ENCODE peak calls at places on chromosomes 16 and 17, in eight cellular contexts. R is body of pancreas, Q is testis, L is mucosa of descending colon, T is psoas muscle, P is uterus, A is heart left ventricle, E is left lung. Y is an unnamed sample. For H3K9me3 and H3K4me1, the result is how much of the 10 kb centered on the place peaks cover.

GRCh38 chr17:57640079-57640478 is 105.0 kb downstream of the CCDC182 start:
- DNase-seq in E (no peak), R (no peak), T (no peak), Q (no peak), A (no peak), L (no peak), P (no peak), Y (no peak)

GRCh38 chr17:37111329-37111728 is 162.6 kb downstream of the AATF start:
- DNase-seq in T (no peak), A (no peak), P (no peak), E (no peak), L (no peak), Q (no peak), R (no peak), Y (no peak)

GRCh38 chr16:10250137-10250850 is 68.1 kb upstream of the GRIN2A start:
- DNase-seq in E (no peak), R (peak), P (no peak), A (no peak), L (no peak), T (no peak), Q (no peak), Y (no peak)

GRCh38 chr16:75566889-75567255 is 693 bp downstream of the GABARAPL2 start:
- DNase-seq in E (no peak), A (peak), Q (peak), R (peak), L (no peak), P (no peak), T (no peak), Y (no peak)

GRCh38 chr17:48544356-48545021 is 420 bp downstream of the HOXB2 start:
- DNase-seq in L (peak), T (peak), A (peak), P (peak), Q (peak), E (peak), R (peak), Y (peak)

GRCh38 chr16:11793840-11794239 is 3.2 kb downstream of the ZC3H7A start:
- DNase-seq in T (no peak), A (no peak), R (no peak), P (no peak), E (no peak), L (no peak), Q (peak), Y (no peak)

GRCh38 chr16:23557779-23558330 is 328 bp downstream of the UBFD1 start:
- DNase-seq in T (peak), L (no peak), A (no peak), E (no peak), P (peak), R (no peak), Q (peak), Y (peak)

GRCh38 chr16:14629612-14629918 is 495 bp downstream of the PARN start:
- DNase-seq in A (no peak), Q (no peak), E (no peak), L (no peak), P (no peak), T (no peak), R (no peak), Y (no peak)

GRCh38 chr17:37743875-37744632 is 805 bp downstream of the HNF1B start:
- DNase-seq in E (no peak), Q (no peak), A (no peak), L (peak), R (peak), T (no peak), P (no peak), Y (no peak)

GRCh38 chr17:8002646-8003593 is 505 bp downstream of the GUCY2D start:
- DNase-seq in T (no peak), E (no peak), Q (no peak), R (no peak), P (no peak), A (no peak), L (no peak), Y (no peak)

GRCh38 chr16:81447383-81448101 is 2.9 kb downstream of the CMIP start:
- DNase-seq in L (peak), E (no peak), Q (no peak), T (no peak), P (no peak), A (no peak), R (peak), Y (no peak)

GRCh38 chr17:4948166-4948996 is at the start of gene PFN1:
- DNase-seq in T (peak), P (peak), A (peak), L (peak), E (peak), R (peak), Q (peak), Y (peak)

GRCh38 chr17:58911741-58912343 is 156.2 kb downstream of the PPM1E start:
- DNase-seq in A (no peak), R (no peak), E (no peak), P (no peak), L (no peak), T (no peak), Q (peak), Y (no peak)

GRCh38 chr16:80552277-80552676 is 11.5 kb downstream of the DYNLRB2 start:
- DNase-seq in Q (no peak), P (no peak), R (no peak), A (no peak), T (no peak), E (no peak), L (no peak), Y (no peak)

GRCh38 chr17:72365857-72366415 is 245.1 kb downstream of the SOX9 start:
- DNase-seq in Q (no peak), L (no peak), T (no peak), R (no peak), A (no peak), P (no peak), E (no peak), Y (no peak)

GRCh38 chr17:64216385-64217248 is 46.4 kb downstream of the TEX2 start:
- DNase-seq in T (peak), Q (peak), R (peak), A (peak), L (no peak), P (peak), E (no peak), Y (no peak)

GRCh38 chr17:79647456-79647915 is 36.6 kb upstream of the RBFOX3 start:
- DNase-seq in E (peak), T (no peak), R (no peak), L (no peak), P (no peak), Q (peak), A (no peak), Y (peak)

GRCh38 chr17:16551878-16552636 is 16.9 kb downstream of the ZNF287 start:
- DNase-seq in Q (no peak), A (no peak), T (no peak), R (no peak), L (no peak), P (no peak), E (no peak), Y (no peak)

GRCh38 chr17:16552637-16553045 is 16.4 kb downstream of the ZNF287 start:
- DNase-seq in L (no peak), R (no peak), E (no peak), A (no peak), P (no peak), T (no peak), Q (no peak), Y (no peak)
- H3K9me3 ChIP-seq in L (half or more), R (under half), E (half or more), A (half or more), P (half or more), T (half or more), Q (under half), Y (half or more)

DNA sequence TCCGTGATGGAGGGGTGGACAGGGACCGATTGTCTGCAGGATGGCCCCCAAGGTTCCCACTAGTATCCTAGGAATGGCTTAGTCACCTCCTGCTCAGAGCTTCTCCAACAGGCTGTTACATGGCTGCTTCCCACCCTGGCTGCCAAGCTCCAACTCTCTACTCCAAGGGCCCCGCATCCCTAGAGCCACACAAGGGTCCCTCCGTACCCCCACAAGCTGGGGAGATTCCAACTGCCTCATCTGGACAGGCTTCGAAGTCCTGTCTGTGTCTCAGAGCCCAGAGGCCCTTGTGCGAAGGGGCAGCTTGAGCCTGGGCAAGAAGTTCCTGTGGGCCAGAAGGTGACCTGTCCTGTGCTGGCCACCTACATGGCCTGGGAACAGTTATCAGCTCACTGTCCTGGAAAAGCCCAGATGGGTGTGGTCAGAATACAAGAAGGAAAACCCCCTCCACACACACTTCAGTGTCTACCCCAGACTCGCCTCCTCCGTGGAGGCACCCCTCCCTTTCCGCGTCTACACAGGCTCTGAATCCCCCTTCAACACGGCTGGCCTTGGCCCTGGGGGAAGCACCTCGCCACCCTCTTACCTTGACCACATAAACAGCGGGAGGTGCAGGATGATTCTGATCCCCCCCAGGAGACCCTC is 586 bp downstream of the MEAK7 start:
- DNase-seq in A (no peak), E (peak), Q (no peak), P (peak), L (peak), R (peak), T (no peak), Y (no peak)
- H3K4me1 ChIP-seq in A (under half), E (under half), Q (under half), P (under half), L (under half), R (under half), T (under half), Y (under half)

GRCh38 chr17:30805944-30806456 is 18.5 kb downstream of the CRLF3 start:
- DNase-seq in P (no peak), Q (no peak), L (no peak), A (no peak), T (no peak), E (no peak), R (no peak), Y (no peak)
- TF ChIP-seq CTCF in P (no peak), Q (no peak), L (no peak), A (no peak), T (no peak), E (no peak), R (no peak), Y (no peak)

GRCh38 chr17:78642707-78643106 is 65.5 kb upstream of the DNAH17 start:
- DNase-seq in E (no peak), T (no peak), R (no peak), Q (no peak), L (no peak), A (no peak), P (no peak), Y (no peak)

GRCh38 chr17:78641243-78641642 is 64.0 kb upstream of the DNAH17 start:
- DNase-seq in A (no peak), P (no peak), L (no peak), E (no peak), Q (no peak), T (no peak), R (no peak), Y (no peak)

GRCh38 chr17:78640700-78641099 is 63.5 kb upstream of the DNAH17 start:
- DNase-seq in Q (no peak), P (no peak), L (no peak), A (no peak), E (no peak), R (no peak), T (no peak), Y (no peak)

GRCh38 chr17:78643326-78643725 is 66.1 kb upstream of the DNAH17 start:
- DNase-seq in R (no peak), E (no peak), P (no peak), T (no peak), A (no peak), L (no peak), Q (no peak), Y (no peak)

GRCh38 chr17:78641666-78642065 is 64.5 kb upstream of the DNAH17 start:
- DNase-seq in E (no peak), A (no peak), P (no peak), L (no peak), Q (no peak), R (no peak), T (no peak), Y (no peak)
- H3K9me3 ChIP-seq in E (under half), A (under half), P (under half), L (under half), Q (under half), R (under half), T (under half), Y (under half)

DNA sequence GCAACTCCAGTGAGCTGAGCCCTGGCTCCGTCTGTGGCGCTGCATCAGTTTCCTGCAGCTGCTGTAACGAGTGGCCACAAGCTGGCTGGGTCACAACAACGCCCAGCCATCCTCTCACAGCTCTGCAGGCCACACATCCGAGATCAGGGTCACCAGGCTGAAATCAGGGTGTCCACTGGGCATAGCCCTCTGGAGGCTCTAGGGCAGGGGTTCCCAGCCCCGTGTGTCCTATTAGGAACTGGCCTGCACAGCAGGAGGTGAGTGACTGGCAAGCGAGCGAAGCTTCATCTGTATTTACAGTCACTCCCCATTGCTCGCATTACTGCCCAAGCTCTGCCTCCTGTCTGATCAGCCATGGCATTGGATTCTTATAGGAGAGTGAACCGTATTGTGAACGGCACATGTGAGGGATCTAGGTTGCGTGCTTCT is 176.3 kb downstream of the SEC14L1 start:
- DNase-seq in T (no peak), A (no peak), R (no peak), E (peak), Q (no peak), L (peak), P (no peak), Y (no peak)
- H3K4me1 ChIP-seq in T (under half), A (under half), R (under half), E (under half), Q (under half), L (under half), P (under half), Y (under half)

GRCh38 chr16:66687906-66688625 is 8.5 kb downstream of the CMTM4 start:
- DNase-seq in R (no peak), L (no peak), A (no peak), P (no peak), Q (no peak), E (no peak), T (no peak), Y (no peak)

GRCh38 chr16:66691234-66691633 is 5.3 kb downstream of the CMTM4 start:
- DNase-seq in Q (no peak), T (no peak), P (no peak), R (no peak), L (no peak), A (no peak), E (no peak), Y (no peak)

GRCh38 chr16:66690106-66690847 is 6.3 kb downstream of the CMTM4 start:
- DNase-seq in R (no peak), P (no peak), E (no peak), A (no peak), L (no peak), T (no peak), Q (no peak), Y (no peak)

GRCh38 chr16:66692341-66692740 is 4.2 kb downstream of the CMTM4 start:
- DNase-seq in R (no peak), P (no peak), A (no peak), Q (no peak), L (no peak), E (no peak), T (no peak), Y (no peak)

DNA sequence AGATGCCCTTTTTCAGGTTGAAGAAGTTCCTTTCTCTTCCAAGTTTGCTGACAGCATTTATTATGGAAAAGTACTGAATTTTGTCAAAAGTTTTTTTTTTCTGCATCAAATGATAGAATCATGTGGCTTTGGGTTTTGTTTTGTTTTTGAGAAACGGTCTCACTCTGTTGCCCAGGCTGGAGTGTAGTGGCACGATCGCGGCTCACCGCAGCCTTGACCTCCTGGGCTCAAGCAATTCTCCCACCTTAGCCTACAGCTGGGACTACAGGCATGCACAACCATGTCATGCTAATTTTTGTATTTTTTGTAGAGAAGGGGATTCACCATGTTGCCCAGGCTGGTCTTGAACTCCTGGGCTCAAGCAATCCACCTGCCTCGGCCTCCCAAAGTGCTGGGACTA is 7.3 kb downstream of the CMTM4 start:
- DNase-seq in T (no peak), L (no peak), A (no peak), R (no peak), P (no peak), E (no peak), Q (no peak), Y (no peak)
- TF ChIP-seq CTCF in T (no peak), L (no peak), A (no peak), R (no peak), P (no peak), E (no peak), Q (no peak), Y (no peak)